ENCODE peak calls at places on chromosome 4, in nine cellular contexts. I is astrocyte, S is left ventricle myocardium inferior, Z is cardiac muscle cell, B is heart left ventricle, K is endodermal cell, O is body of pancreas, H is mesendoderm, D is stomach. R is an unnamed sample.

GRCh38 chr4:54898163-54898562 is 227.2 kb downstream of the KDR start:
- DNase-seq in I (no peak), S (no peak), Z (no peak), B (no peak), K (peak; percentile 6), O (no peak), H (no peak), D (no peak), R (no peak)

GRCh38 chr4:5812506-5813229 is 80.2 kb downstream of the CRMP1 start:
- DNase-seq in I (peak; percentile 41), S (no peak), Z (peak; percentile 75), B (no peak), K (peak; percentile 74), O (no peak), H (peak; percentile 82), D (no peak), R (peak; percentile 85)

GRCh38 chr4:13483142-13484044 is 747 bp downstream of the RAB28 start:
- DNase-seq in I (peak; percentile 78), S (no peak), Z (peak; percentile 81), B (peak; percentile 55), K (peak; percentile 87), O (peak; percentile 40), H (peak; percentile 86), D (peak; percentile 39), R (peak; percentile 68)

GRCh38 chr4:11487876-11488545 is 59.3 kb upstream of the HS3ST1 start:
- DNase-seq in I (peak; percentile 88), S (no peak), Z (no peak), B (no peak), K (no peak), O (no peak), H (no peak), D (no peak), R (no peak)

GRCh38 chr4:176470671-176471070 is 150.9 kb downstream of the SPCS3 start:
- DNase-seq in I (no peak), S (no peak), Z (no peak), B (no peak), K (no peak), O (no peak), H (no peak), D (no peak), R (no peak)

GRCh38 chr4:94544811-94545210 is 93.1 kb downstream of the PDLIM5 start:
- DNase-seq in I (no peak), S (no peak), Z (no peak), B (no peak), K (no peak), O (no peak), H (no peak), D (no peak), R (no peak)

GRCh38 chr4:4984186-4984585 is 35.1 kb downstream of the CYTL1 start:
- DNase-seq in I (no peak), S (no peak), Z (no peak), B (no peak), K (no peak), O (no peak), H (peak; percentile 19), D (no peak), R (no peak)

GRCh38 chr4:182556576-182556975 is 313.4 kb downstream of the TENM3 start:
- DNase-seq in I (peak; percentile 83), S (no peak), Z (no peak), B (no peak), K (no peak), O (no peak), H (peak; percentile 58), D (no peak), R (no peak)

GRCh38 chr4:165154482-165154881 is 41.8 kb upstream of the TMEM192 start:
- DNase-seq in I (no peak), S (no peak), Z (no peak), B (no peak), K (no peak), O (no peak), H (peak; percentile 76), D (no peak), R (no peak)

GRCh38 chr4:40309250-40309774 is 25.8 kb upstream of the CHRNA9 start:
- DNase-seq in I (peak; percentile 45), S (peak; percentile 84), Z (peak; percentile 92), B (peak; percentile 84), K (peak; percentile 99), O (peak; percentile 91), H (peak; percentile 96), D (peak; percentile 95), R (peak; percentile 94)

GRCh38 chr4:53614616-53615015 is 23.3 kb upstream of the LNX1 start:
- DNase-seq in I (no peak), S (no peak), Z (no peak), B (no peak), K (peak; percentile 74), O (no peak), H (no peak), D (peak; percentile 38), R (no peak)

GRCh38 chr4:84451546-84451945 is 47.5 kb downstream of the NKX6-1 start:
- DNase-seq in I (peak; percentile 5), S (no peak), Z (no peak), B (no peak), K (no peak), O (no peak), H (peak; percentile 18), D (no peak), R (peak; percentile 7)

GRCh38 chr4:6719611-6720179 is 3.7 kb downstream of the BLOC1S4 start:
- DNase-seq in I (no peak), S (no peak), Z (no peak), B (no peak), K (no peak), O (no peak), H (no peak), D (no peak), R (no peak)

GRCh38 chr4:1614502-1614853 is 69.6 kb downstream of the FAM53A start:
- DNase-seq in I (no peak), S (no peak), Z (no peak), B (no peak), K (no peak), O (no peak), H (no peak), D (no peak), R (no peak)

GRCh38 chr4:1616574-1616964 is 67.5 kb downstream of the FAM53A start:
- DNase-seq in I (no peak), S (no peak), Z (no peak), B (no peak), K (no peak), O (no peak), H (no peak), D (no peak), R (no peak)

GRCh38 chr4:1614049-1614448 is 70.1 kb downstream of the FAM53A start:
- DNase-seq in I (no peak), S (no peak), Z (no peak), B (no peak), K (no peak), O (no peak), H (no peak), D (no peak), R (no peak)

GRCh38 chr4:1614854-1615595 is 69.1 kb downstream of the FAM53A start:
- DNase-seq in I (no peak), S (no peak), Z (no peak), B (no peak), K (no peak), O (no peak), H (no peak), D (no peak), R (no peak)

DNA sequence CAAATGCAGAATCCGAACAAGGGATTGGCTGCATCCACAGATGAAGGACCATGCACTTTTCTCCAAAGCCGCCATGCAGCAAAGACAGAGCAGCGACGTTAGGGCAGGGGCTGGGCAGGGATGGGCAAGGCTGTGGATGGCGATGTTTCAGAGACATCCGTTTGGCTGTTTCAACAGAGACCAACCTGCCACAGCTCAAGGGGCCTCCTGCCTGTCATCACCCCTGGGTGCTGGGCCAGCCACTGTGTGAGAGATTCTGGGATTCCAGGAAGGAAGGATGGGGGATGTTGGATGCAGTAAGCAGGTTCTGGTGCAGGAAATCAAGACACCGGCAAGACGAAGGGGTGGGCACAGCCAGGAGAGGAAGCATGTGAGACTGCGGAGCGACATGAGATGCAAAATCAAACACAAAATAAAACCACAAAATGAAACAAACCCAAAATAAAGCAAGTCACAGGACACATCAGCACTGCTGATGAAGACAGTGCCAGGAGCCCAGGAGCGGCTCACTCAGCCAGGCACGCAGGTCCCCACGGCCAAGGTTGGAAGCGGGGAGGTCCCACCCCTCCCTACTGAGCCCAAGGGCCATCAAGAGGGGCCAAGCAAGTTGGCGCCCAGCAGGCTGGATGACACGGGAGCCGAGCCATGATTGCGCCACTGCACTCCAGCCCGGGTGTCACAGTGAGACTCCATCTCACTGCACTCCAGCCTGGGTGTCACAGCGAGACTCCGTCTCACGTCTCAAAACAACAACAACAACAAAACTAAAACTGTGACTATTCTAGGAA is 68.1 kb downstream of the FAM53A start:
- DNase-seq in I (no peak), S (peak; percentile 44), Z (no peak), B (no peak), K (no peak), O (no peak), H (no peak), D (no peak), R (no peak)
- H3K36me3 ChIP-seq in I (no peaks in the 10 kb centered on the region), S (no peaks in the 10 kb centered on the region), Z (no peaks in the 10 kb centered on the region), B (no peaks in the 10 kb centered on the region), K (no peaks in the 10 kb centered on the region), O (no peaks in the 10 kb centered on the region), H (no peaks in the 10 kb centered on the region), D (no peaks in the 10 kb centered on the region), R (no peaks in the 10 kb centered on the region)

DNA sequence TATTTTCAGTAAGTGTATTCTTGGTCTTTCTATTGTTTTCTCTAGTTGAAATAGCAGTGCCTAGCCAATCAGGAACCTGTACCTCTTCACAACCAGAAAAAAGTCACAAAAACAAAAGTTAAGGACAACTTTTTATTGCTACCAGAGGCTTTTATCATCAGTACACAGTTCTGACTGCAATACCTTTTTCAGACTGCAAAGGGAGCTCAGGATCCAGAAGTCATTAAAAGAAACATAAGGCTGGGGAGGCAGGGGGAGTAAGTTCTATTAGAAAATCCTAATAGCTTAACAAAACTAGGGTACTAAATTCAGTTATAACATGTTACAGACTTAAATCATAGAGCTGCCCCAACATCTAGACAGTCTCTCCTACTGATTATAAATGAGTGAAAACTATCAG is 28.8 kb downstream of the CCNI start:
- DNase-seq in I (no peak), S (no peak), Z (no peak), B (no peak), K (no peak), O (no peak), H (peak; percentile 48), D (no peak), R (peak; percentile 6)
- H3K36me3 ChIP-seq in I (peaks cover 40% of the 10 kb centered on the region), S (peaks cover 56% of the 10 kb centered on the region), Z (peaks cover 25% of the 10 kb centered on the region), B (peaks cover 60% of the 10 kb centered on the region), K (peaks cover 63% of the 10 kb centered on the region), O (no peaks in the 10 kb centered on the region), H (peaks cover 2% of the 10 kb centered on the region), D (peaks cover 58% of the 10 kb centered on the region), R (peaks cover 32% of the 10 kb centered on the region)

DNA sequence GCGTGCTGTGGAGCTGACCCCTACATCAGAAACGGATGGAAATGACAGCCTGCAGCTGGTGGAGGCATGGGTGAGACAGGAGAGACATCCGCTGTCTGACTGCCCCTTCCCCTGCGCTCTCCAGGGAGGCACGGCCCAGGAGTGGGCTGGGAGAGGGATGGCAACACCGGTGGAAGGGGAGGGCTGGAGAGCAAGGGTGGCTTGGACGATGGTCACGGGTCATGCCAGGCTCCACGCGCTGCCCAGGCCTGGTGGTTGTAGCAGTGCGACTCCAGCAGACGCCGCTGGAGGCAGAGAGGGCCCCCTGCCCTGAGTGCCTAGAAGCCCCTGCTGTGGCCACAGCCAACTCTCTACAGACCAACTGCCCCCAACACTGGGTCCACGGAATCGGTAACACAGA is 47.9 kb downstream of the GAK start:
- DNase-seq in I (no peak), S (no peak), Z (no peak), B (no peak), K (no peak), O (no peak), H (no peak), D (no peak), R (no peak)
- H3K36me3 ChIP-seq in I (peaks cover 9% of the 10 kb centered on the region), S (peaks cover 89% of the 10 kb centered on the region), Z (no peaks in the 10 kb centered on the region), B (peaks cover 83% of the 10 kb centered on the region), K (peaks cover 37% of the 10 kb centered on the region), O (peaks cover 6% of the 10 kb centered on the region), H (no peaks in the 10 kb centered on the region), D (peaks cover 100% of the 10 kb centered on the region), R (peaks cover 4% of the 10 kb centered on the region)

GRCh38 chr4:113452868-113453620 is 308.5 kb downstream of the CAMK2D start:
- DNase-seq in I (peak; percentile 89), S (no peak), Z (peak; percentile 35), B (no peak), K (peak; percentile 84), O (no peak), H (peak; percentile 93), D (no peak), R (peak; percentile 81)
- H3K36me3 ChIP-seq in I (peaks cover 18% of the 10 kb centered on the region), S (peaks cover 24% of the 10 kb centered on the region), Z (peaks cover 12% of the 10 kb centered on the region), B (peaks cover 36% of the 10 kb centered on the region), K (peaks cover 34% of the 10 kb centered on the region), O (no peaks in the 10 kb centered on the region), H (no peaks in the 10 kb centered on the region), D (peaks cover 35% of the 10 kb centered on the region), R (no peaks in the 10 kb centered on the region)

R was measured in A673.